ENCODE peak calls at places on chromosomes 2 and 18, in seven cellular contexts. M, D, P, T, F, O and Z are unnamed samples.

GRCh38 chr2:215517391-215517790 is 81.5 kb upstream of the FN1 start:
- DNase-seq in M (no peak), D (no peak), P (no peak), T (no peak), F (no peak), O (no peak), Z (no peak)

GRCh38 chr2:238970553-238971081 is 122.7 kb downstream of the TWIST2 start:
- DNase-seq in M (peak; percentile 52), D (peak; percentile 73), P (peak; percentile 33), T (peak; percentile 61), F (peak; percentile 80), O (peak; percentile 75), Z (peak; percentile 37)

GRCh38 chr2:127051780-127052067 is 55.2 kb downstream of the BIN1 start:
- DNase-seq in M (no peak), D (no peak), P (no peak), T (no peak), F (no peak), O (no peak), Z (no peak)

GRCh38 chr2:170488807-170489206 is 226.3 kb upstream of the SP5 start:
- DNase-seq in M (no peak), D (no peak), P (no peak), T (no peak), F (no peak), O (no peak), Z (no peak)

GRCh38 chr2:101850450-101850849 is 141.3 kb upstream of the IL1R2 start:
- DNase-seq in M (no peak), D (no peak), P (no peak), T (no peak), F (no peak), O (no peak), Z (no peak)

GRCh38 chr2:202911203-202911512 is 315 bp downstream of the WDR12 start:
- DNase-seq in M (no peak), D (no peak), P (no peak), T (no peak), F (no peak), O (no peak), Z (no peak)

GRCh38 chr2:240905176-240905781 is 857 bp upstream of the CROCC2 start:
- DNase-seq in M (no peak), D (no peak), P (no peak), T (no peak), F (no peak), O (no peak), Z (no peak)

GRCh38 chr2:3493610-3493997 is 25.7 kb downstream of the ADI1 start:
- DNase-seq in M (no peak), D (peak; percentile 57), P (no peak), T (peak; percentile 82), F (peak; percentile 54), O (peak; percentile 60), Z (no peak)

GRCh38 chr2:25091265-25091664 is 49.4 kb downstream of the EFR3B start:
- DNase-seq in M (no peak), D (no peak), P (no peak), T (no peak), F (no peak), O (no peak), Z (no peak)

GRCh38 chr18:79685281-79685680 is 5.7 kb downstream of the CTDP1 start:
- DNase-seq in M (no peak), D (no peak), P (no peak), T (no peak), F (no peak), O (no peak), Z (no peak)

GRCh38 chr2:201254331-201254730 is 6.0 kb upstream of the CASP8 start:
- DNase-seq in M (no peak), D (no peak), P (no peak), T (peak; percentile 68), F (no peak), O (peak; percentile 88), Z (no peak)

GRCh38 chr2:239894276-239894675 is 130.9 kb downstream of the NDUFA10 start:
- DNase-seq in M (no peak), D (no peak), P (no peak), T (no peak), F (no peak), O (no peak), Z (no peak)

GRCh38 chr2:165401285-165401852 is 68.1 kb upstream of the CSRNP3 start:
- DNase-seq in M (peak; percentile 60), D (peak; percentile 80), P (peak; percentile 56), T (peak; percentile 88), F (peak; percentile 88), O (peak; percentile 90), Z (peak; percentile 75)

GRCh38 chr18:7429831-7430230 is 137.3 kb upstream of the PTPRM start:
- DNase-seq in M (no peak), D (no peak), P (no peak), T (no peak), F (no peak), O (no peak), Z (no peak)

GRCh38 chr18:62634991-62635630 is 80.2 kb upstream of the PHLPP1 start:
- DNase-seq in M (no peak), D (no peak), P (no peak), T (no peak), F (no peak), O (no peak), Z (no peak)

GRCh38 chr2:26169226-26169625 is 3.7 kb upstream of the GAREM2 start:
- DNase-seq in M (no peak), D (no peak), P (no peak), T (no peak), F (no peak), O (no peak), Z (no peak)

GRCh38 chr2:10533811-10534321 is 85.7 kb upstream of the ODC1 start:
- DNase-seq in M (no peak), D (no peak), P (no peak), T (peak; percentile 66), F (no peak), O (no peak), Z (no peak)

GRCh38 chr2:1748176-1748740 is 3.9 kb upstream of the PXDN start:
- DNase-seq in M (no peak), D (no peak), P (no peak), T (no peak), F (no peak), O (no peak), Z (no peak)

GRCh38 chr18:58315739-58316215 is 271.8 kb downstream of the NEDD4L start:
- DNase-seq in M (no peak), D (no peak), P (peak; percentile 65), T (no peak), F (no peak), O (no peak), Z (no peak)

GRCh38 chr2:201458381-201458780 is 6.8 kb downstream of the STRADB start:
- DNase-seq in M (no peak), D (no peak), P (no peak), T (no peak), F (no peak), O (no peak), Z (no peak)

GRCh38 chr2:217706513-217706912 is 296.3 kb downstream of the TNS1 start:
- DNase-seq in M (no peak), D (no peak), P (no peak), T (no peak), F (no peak), O (no peak), Z (no peak)
- H2AFZ ChIP-seq in M (no peak overlapping the region), D (no peak overlapping the region), P (no peak overlapping the region), T (no peak overlapping the region), F (no peak overlapping the region), O (no peak overlapping the region), Z (no peak overlapping the region)

DNA sequence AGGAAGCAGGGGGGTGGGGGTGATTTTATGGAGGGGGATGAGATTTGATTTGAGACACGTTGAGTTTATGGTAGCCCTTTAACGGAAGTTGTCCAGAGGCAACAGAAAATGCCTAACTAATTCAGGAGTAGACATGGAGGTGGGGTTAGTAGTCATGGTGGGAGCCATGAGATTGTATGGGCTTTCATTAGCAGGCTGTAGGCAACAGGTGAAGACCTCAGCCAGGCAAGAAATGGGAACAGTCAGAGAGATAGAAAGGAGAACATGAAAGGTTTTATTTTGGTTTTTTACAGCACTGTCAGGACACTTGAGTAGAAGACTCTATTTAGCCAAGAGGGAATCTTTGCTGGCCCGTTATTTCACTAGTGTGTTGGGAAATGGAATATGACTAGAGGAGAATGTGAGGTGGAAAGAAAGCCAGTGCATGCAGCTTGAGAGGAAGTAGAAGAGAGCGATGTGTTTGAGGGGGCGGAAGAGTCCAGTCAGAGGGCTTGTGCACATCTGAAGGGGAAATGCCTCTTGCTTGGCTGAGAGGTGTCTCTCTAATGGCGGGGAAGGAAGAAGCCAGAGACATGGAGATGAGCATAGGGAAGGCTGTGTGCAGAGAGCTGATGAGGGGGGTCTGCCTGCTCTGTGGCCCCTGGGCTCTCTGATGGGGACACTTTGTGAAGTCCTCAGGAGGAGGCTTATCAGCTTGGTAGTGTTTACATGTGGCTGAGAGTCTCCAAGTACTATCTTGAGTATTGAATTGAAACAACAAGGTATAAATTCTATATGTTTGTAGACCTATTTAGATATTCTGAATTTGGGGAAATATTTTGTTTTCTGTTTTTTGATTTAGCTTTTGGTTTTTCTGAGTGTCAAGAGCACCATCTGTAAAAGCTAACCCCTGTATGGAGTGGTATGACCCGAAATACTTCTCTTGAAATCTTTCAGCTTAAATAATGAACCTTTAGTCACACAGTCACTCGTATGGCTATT is 66.9 kb upstream of the ITM2C start:
- DNase-seq in M (no peak), D (no peak), P (no peak), T (no peak), F (no peak), O (no peak), Z (peak; percentile 25)
- H3K4me1 ChIP-seq in M (no peaks in the 10 kb centered on the region), D (no peaks in the 10 kb centered on the region), P (peaks cover 43% of the 10 kb centered on the region), T (peaks cover 26% of the 10 kb centered on the region), F (peaks cover 18% of the 10 kb centered on the region), O (peaks cover 20% of the 10 kb centered on the region), Z (peaks cover 27% of the 10 kb centered on the region)

DNA sequence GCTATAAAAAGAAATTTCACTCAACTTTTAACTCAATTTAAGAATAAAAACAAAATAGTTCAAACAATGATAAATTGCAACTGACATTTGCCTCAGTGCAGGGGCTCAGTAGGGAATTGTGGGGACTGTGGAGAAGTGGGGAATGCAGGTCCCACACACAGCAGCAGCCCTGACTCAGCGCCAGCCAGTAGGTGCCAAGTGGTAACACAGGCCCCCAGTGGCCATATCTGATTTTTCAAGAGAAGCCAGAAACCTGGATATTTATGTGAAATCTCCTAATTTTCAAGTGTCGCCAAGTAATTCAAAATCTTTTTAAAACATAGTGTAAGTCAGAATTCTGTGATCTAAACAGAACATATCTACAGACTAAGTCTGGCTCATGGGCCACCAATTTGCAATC is 186.3 kb downstream of the EN1 start:
- DNase-seq in M (no peak), D (no peak), P (no peak), T (no peak), F (no peak), O (peak; percentile 56), Z (no peak)
- TF ChIP-seq CTCF in M (no peak), D (peak; percentile 21), P (peak; percentile 46), T (no peak), F (peak; percentile 2), O (peak; percentile 45), Z (no peak)

GRCh38 chr18:23114171-23114881 is 21.0 kb upstream of the CABLES1 start:
- DNase-seq in M (no peak), D (no peak), P (no peak), T (peak; percentile 45), F (no peak), O (no peak), Z (no peak)
- H2AFZ ChIP-seq in M (no peak overlapping the region), D (peak overlapping the region; percentile 1), P (no peak overlapping the region), T (no peak overlapping the region), F (peak overlapping the region; percentile 6), O (no peak overlapping the region), Z (peak overlapping the region; percentile 28)

GRCh38 chr2:149598014-149598395 is 10.4 kb upstream of the MMADHC start:
- DNase-seq in M (no peak), D (no peak), P (no peak), T (no peak), F (peak; percentile 12), O (no peak), Z (no peak)
- H3K4me1 ChIP-seq in M (peaks cover 10% of the 10 kb centered on the region), D (no peaks in the 10 kb centered on the region), P (no peaks in the 10 kb centered on the region), T (peaks cover 3% of the 10 kb centered on the region), F (peaks cover 7% of the 10 kb centered on the region), O (peaks cover 8% of the 10 kb centered on the region), Z (peaks cover 4% of the 10 kb centered on the region)